ENCODE peak calls at places on chromosomes 16 and 17, in ten cellular contexts. H is CD8-positive, alpha-beta T cell; K is BJ; C is cardiac muscle cell; W is astrocyte of the spinal cord; P is A549; S is foreskin fibroblast; J is cardiac fibroblast; Q is fibroblast of lung; F is tibial nerve. R is an unnamed sample.
A peak's percentile ranks its signal among the peaks of the same experiment; 100 is the strongest.

GRCh38 chr16:50310308-50311133 is 44.2 kb downstream of the ADCY7 start:
- DNase-seq in H (no peak), K (no peak), C (no peak), W (no peak), P (no peak), S (no peak), J (no peak), Q (no peak), F (no peak), R (no peak)

GRCh38 chr17:79843475-79843916 is 4.3 kb upstream of the CBX4 start:
- DNase-seq in H (no peak), K (no peak), C (no peak), W (no peak), P (no peak), S (peak; percentile 36), J (no peak), Q (no peak), F (no peak), R (no peak)

GRCh38 chr17:40313660-40314556 is 4.9 kb downstream of the RARA start:
- DNase-seq in H (no peak), K (no peak), C (no peak), W (no peak), P (no peak), S (peak; percentile 35), J (no peak), Q (peak; percentile 45), F (no peak), R (no peak)

GRCh38 chr17:16488572-16488997 is 3.4 kb downstream of the LRRC75A start:
- DNase-seq in H (no peak), K (no peak), C (peak; percentile 59), W (no peak), P (no peak), S (no peak), J (no peak), Q (no peak), F (no peak), R (no peak)

GRCh38 chr16:35733971-35734702 is 2274.7 kb downstream of the TP53TG3F start:
- DNase-seq in H (no peak), K (no peak), C (no peak), W (no peak), P (no peak), S (no peak), J (no peak), Q (no peak), F (no peak), R (no peak)

GRCh38 chr17:37239690-37240344 is 136.0 kb upstream of the C17orf78 start:
- DNase-seq in H (no peak), K (no peak), C (no peak), W (peak; percentile 50), P (peak; percentile 38), S (peak; percentile 67), J (peak; percentile 57), Q (peak; percentile 46), F (no peak), R (peak; percentile 77)

GRCh38 chr17:55413825-55414489 is 7.7 kb downstream of the MMD start:
- DNase-seq in H (no peak), K (no peak), C (no peak), W (no peak), P (no peak), S (no peak), J (no peak), Q (no peak), F (no peak), R (no peak)

GRCh38 chr16:83895942-83896341 is 3.0 kb upstream of the MLYCD start:
- DNase-seq in H (no peak), K (no peak), C (no peak), W (no peak), P (no peak), S (no peak), J (no peak), Q (no peak), F (no peak), R (no peak)

GRCh38 chr16:3057181-3058166 is 8.0 kb upstream of the IL32 start:
- DNase-seq in H (no peak), K (no peak), C (no peak), W (no peak), P (no peak), S (no peak), J (no peak), Q (no peak), F (no peak), R (no peak)

GRCh38 chr16:3059041-3059722 is 6.3 kb upstream of the IL32 start:
- DNase-seq in H (peak; percentile 74), K (peak; percentile 41), C (peak; percentile 93), W (peak; percentile 76), P (peak; percentile 79), S (peak; percentile 94), J (peak; percentile 92), Q (peak; percentile 79), F (peak; percentile 42), R (peak; percentile 82)

GRCh38 chr16:3056336-3057180 is 8.9 kb upstream of the IL32 start:
- DNase-seq in H (no peak), K (no peak), C (no peak), W (no peak), P (no peak), S (no peak), J (no peak), Q (no peak), F (no peak), R (no peak)

GRCh38 chr16:3059723-3060242 is 5.7 kb upstream of the IL32 start:
- DNase-seq in H (no peak), K (no peak), C (no peak), W (no peak), P (no peak), S (no peak), J (no peak), Q (no peak), F (no peak), R (no peak)

DNA sequence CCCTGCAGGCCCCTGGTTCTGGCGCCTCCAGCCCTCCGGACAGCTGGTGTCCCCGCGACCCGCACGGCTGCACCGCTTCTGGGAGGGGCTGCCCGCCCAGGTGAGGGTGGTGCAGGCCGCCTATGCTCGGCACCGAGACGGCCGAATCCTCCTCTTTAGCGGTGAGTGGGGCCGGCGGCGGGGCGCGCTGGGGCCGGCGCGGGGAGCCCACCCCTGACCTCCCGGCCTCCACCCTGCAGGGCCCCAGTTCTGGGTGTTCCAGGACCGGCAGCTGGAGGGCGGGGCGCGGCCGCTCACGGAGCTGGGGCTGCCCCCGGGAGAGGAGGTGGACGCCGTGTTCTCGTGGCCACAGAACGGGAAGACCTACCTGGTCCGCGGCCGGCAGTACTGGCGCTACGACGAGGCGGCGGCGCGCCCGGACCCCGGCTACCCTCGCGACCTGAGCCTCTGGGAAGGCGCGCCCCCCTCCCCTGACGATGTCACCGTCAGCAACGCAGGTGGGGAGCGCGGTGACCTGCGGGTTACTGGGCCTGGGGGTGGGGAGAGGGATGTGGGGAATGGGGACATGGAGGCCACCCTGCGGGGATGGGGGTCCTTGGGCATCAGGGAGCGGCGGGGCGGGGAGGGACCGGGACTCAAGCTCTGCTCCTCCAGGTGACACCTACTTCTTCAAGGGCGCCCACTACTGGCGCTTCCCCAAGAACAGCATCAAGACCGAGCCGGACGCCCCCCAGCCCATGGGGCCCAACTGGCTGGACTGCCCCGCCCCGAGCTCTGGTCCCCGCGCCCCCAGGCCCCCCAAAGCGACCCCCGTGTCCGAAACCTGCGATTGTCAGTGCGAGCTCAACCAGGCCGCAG is 7.0 kb upstream of the IL32 start:
- DNase-seq in H (no peak), K (no peak), C (peak; percentile 59), W (peak; percentile 24), P (no peak), S (peak; percentile 70), J (peak; percentile 39), Q (no peak), F (peak; percentile 20), R (no peak)
- TF ChIP-seq CTCF in H (no peak), K (no peak), C (no peak), W (peak; percentile 6), P (no peak), S (no peak), J (no peak), Q (no peak), F (no peak), R (no peak)

GRCh38 chr17:47789611-47790520 is 31.7 kb downstream of the OSBPL7 start:
- DNase-seq in H (no peak), K (no peak), C (peak; percentile 75), W (peak; percentile 31), P (peak; percentile 92), S (peak; percentile 82), J (peak; percentile 52), Q (peak; percentile 36), F (peak; percentile 19), R (peak; percentile 34)
- H3K4me3 ChIP-seq in H (peak overlapping the region; percentile 35), K (peak overlapping the region; percentile 31), C (peak overlapping the region; percentile 17), W (no peak overlapping the region), P (peak overlapping the region; percentile 48), S (peak overlapping the region; percentile 34), J (peak overlapping the region; percentile 44), Q (no peak overlapping the region), F (peak overlapping the region; percentile 26), R (peak overlapping the region; percentile 48)

GRCh38 chr17:35998018-35998545 is 3.3 kb downstream of the CCL15 start:
- DNase-seq in H (no peak), K (no peak), C (no peak), W (no peak), P (no peak), S (no peak), J (no peak), Q (no peak), F (no peak), R (no peak)

GRCh38 chr17:36000730-36001108 is 634 bp downstream of the CCL15 start:
- DNase-seq in H (no peak), K (no peak), C (no peak), W (no peak), P (no peak), S (no peak), J (no peak), Q (no peak), F (no peak), R (no peak)

GRCh38 chr17:36001862-36002603 is 680 bp upstream of the CCL15 start:
- DNase-seq in H (no peak), K (no peak), C (peak; percentile 37), W (no peak), P (no peak), S (no peak), J (no peak), Q (no peak), F (no peak), R (no peak)

GRCh38 chr17:36002631-36003030 is 1.3 kb upstream of the CCL15 start:
- DNase-seq in H (no peak), K (no peak), C (no peak), W (no peak), P (no peak), S (no peak), J (no peak), Q (no peak), F (no peak), R (no peak)

GRCh38 chr17:36001109-36001735 is at the start of gene CCL15:
- DNase-seq in H (no peak), K (no peak), C (no peak), W (no peak), P (no peak), S (no peak), J (no peak), Q (no peak), F (no peak), R (no peak)
- TF ChIP-seq CTCF in H (no peak), K (no peak), C (no peak), W (no peak), P (no peak), S (no peak), J (no peak), Q (no peak), F (no peak), R (no peak)

DNA sequence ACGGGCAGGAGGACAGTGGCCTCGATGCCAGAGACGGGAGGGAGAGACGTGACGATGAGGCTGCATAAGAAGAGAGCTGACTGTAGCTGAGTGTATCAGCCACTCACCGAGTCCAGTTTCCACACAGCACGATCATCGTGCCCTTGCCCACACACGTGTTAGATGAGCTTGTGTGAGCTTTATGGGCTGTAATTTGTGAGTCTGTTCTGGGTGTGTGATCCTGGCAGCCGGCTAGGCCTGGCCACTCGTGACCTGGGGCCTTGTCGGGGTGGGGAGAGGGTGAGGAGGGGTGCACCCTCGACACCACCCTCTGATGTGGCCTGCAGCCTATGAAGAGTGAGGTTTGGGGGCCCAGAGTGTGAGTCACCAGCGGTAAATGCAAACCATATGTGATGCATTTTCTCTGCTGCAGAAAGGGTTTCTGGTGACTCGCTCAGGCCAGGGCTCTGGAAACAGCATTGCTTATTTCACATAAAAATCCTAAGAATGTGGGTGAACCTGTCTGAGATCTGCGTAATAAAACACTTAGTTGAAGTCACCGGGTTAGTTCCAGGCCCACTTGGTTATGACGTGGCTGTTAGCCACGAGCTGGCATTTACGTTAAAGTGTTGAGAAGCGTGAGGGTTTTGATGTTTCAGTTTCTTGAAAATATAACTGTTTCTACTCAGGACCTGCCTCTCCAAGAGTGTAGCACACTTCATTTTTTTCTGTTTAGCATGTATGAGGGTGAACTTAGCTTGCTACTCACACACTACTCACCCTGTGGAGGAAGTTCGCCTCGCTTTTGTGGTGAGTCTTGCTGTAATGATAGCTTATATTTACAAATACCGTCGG is 4.2 kb downstream of the METRNL start:
- DNase-seq in H (peak; percentile 46), K (peak; percentile 98), C (no peak), W (peak; percentile 98), P (peak; percentile 38), S (peak; percentile 99), J (peak; percentile 95), Q (peak; percentile 99), F (no peak), R (peak; percentile 99)
- H3K4me3 ChIP-seq in H (no peak overlapping the region), K (no peak overlapping the region), C (no peak overlapping the region), W (no peak overlapping the region), P (no peak overlapping the region), S (peak overlapping the region; percentile 67), J (peak overlapping the region; percentile 28), Q (peak overlapping the region; percentile 37), F (no peak overlapping the region), R (peak overlapping the region; percentile 82)